ENCODE peak calls at places on chromosomes 13 and 19, in nine cellular contexts. W is CD8-positive, alpha-beta T cell; Q is left ventricle myocardium inferior; B is Peyer's patch; F is foreskin keratinocyte; S is lung; L is right cardiac atrium; R is body of pancreas; Y is A549. J is an unnamed sample.

GRCh38 chr13:113465241-113465640 is 12.0 kb upstream of the ADPRHL1 start:
- DNase-seq in R (no peak), L (no peak), Q (no peak), Y (no peak), S (no peak), B (no peak), F (no peak), W (no peak), J (no peak)

GRCh38 chr13:110617326-110618072 is 2.2 kb downstream of the NAXD start:
- DNase-seq in W (no peak), Q (no peak), Y (no peak), S (no peak), F (peak; percentile 33), L (no peak), R (peak; percentile 81), B (no peak), J (no peak)

GRCh38 chr19:17796013-17796837 is 1.3 kb downstream of the B3GNT3 start:
- DNase-seq in W (no peak), L (no peak), Q (no peak), F (no peak), Y (peak; percentile 41), R (no peak), B (no peak), S (no peak), J (no peak)

GRCh38 chr19:2417881-2418406 is 9.4 kb downstream of the TIMM13 start:
- DNase-seq in Y (no peak), W (no peak), F (no peak), B (no peak), S (no peak), Q (no peak), R (no peak), L (peak; percentile 14), J (peak; percentile 40)

GRCh38 chr19:53907193-53907581 is 1.9 kb upstream of the CACNG7 start:
- DNase-seq in W (no peak), B (no peak), F (no peak), Y (no peak), Q (no peak), L (peak; percentile 30), R (no peak), S (no peak), J (no peak)

GRCh38 chr19:21147540-21147939 is 5.7 kb downstream of the ZNF431 start:
- DNase-seq in S (no peak), Q (no peak), B (no peak), L (no peak), Y (no peak), F (no peak), W (no peak), R (no peak), J (no peak)

GRCh38 chr13:104553156-104553555 is 1486.9 kb upstream of the SLC10A2 start:
- DNase-seq in W (no peak), L (no peak), S (no peak), Y (no peak), Q (no peak), R (no peak), F (peak; percentile 7), B (no peak), J (no peak)

GRCh38 chr19:4970558-4971423 is 1.9 kb downstream of the KDM4B start:
- DNase-seq in Q (peak; percentile 53), B (no peak), S (no peak), W (no peak), R (peak; percentile 65), F (peak; percentile 33), Y (no peak), L (peak; percentile 75), J (no peak)

GRCh38 chr13:44648392-44649117 is 72.4 kb upstream of the TSC22D1 start:
- DNase-seq in L (no peak), S (no peak), Y (no peak), W (no peak), B (no peak), F (no peak), Q (no peak), R (peak; percentile 13), J (no peak)

GRCh38 chr13:37485766-37486165 is 112.8 kb downstream of the POSTN start:
- DNase-seq in Y (no peak), S (no peak), L (no peak), Q (no peak), R (no peak), F (peak; percentile 28), B (no peak), W (no peak), J (no peak)

GRCh38 chr13:51397262-51397933 is 55.4 kb downstream of the INTS6 start:
- DNase-seq in W (no peak), Y (peak; percentile 31), Q (no peak), B (no peak), S (no peak), L (no peak), F (peak; percentile 4), R (peak; percentile 14), J (no peak)

GRCh38 chr13:82176761-82177160 is 1705.5 kb downstream of the SLITRK1 start:
- DNase-seq in Y (no peak), W (no peak), L (no peak), Q (no peak), S (no peak), R (no peak), F (no peak), B (no peak), J (no peak)

GRCh38 chr19:55461974-55462628 is 659 bp upstream of the ISOC2 start:
- DNase-seq in F (no peak), Q (no peak), L (peak; percentile 75), W (no peak), B (no peak), Y (peak; percentile 61), R (no peak), S (no peak), J (no peak)

GRCh38 chr19:38559428-38560401 is 58.0 kb downstream of the MAP4K1 start:
- DNase-seq in Q (no peak), F (peak; percentile 100), S (no peak), B (peak; percentile 63), L (no peak), W (peak; percentile 47), R (no peak), Y (no peak), J (no peak)

GRCh38 chr19:18756896-18757295 is 34.2 kb downstream of the COMP start:
- DNase-seq in W (no peak), Y (no peak), R (no peak), B (no peak), S (no peak), Q (no peak), F (peak; percentile 81), L (no peak), J (no peak)

GRCh38 chr13:29593605-29594297 is 1.7 kb downstream of the SLC7A1 start:
- DNase-seq in S (no peak), B (no peak), L (no peak), Q (no peak), W (no peak), R (no peak), F (no peak), Y (no peak), J (no peak)

GRCh38 chr19:58551577-58552471 is 3.1 kb downstream of the CHMP2A start:
- DNase-seq in Y (no peak), B (no peak), F (no peak), W (no peak), R (no peak), S (no peak), L (no peak), Q (peak; percentile 9), J (peak; percentile 82)

GRCh38 chr19:58553799-58554493 is 959 bp downstream of the CHMP2A start:
- DNase-seq in W (no peak), B (no peak), Q (peak; percentile 16), F (no peak), R (no peak), L (no peak), S (no peak), Y (no peak), J (peak; percentile 88)

GRCh38 chr19:58551123-58551497 is 3.8 kb downstream of the CHMP2A start:
- DNase-seq in R (no peak), Y (no peak), W (no peak), S (no peak), Q (no peak), L (no peak), B (no peak), F (no peak), J (no peak)

GRCh38 chr19:58554494-58555368 is at the start of gene CHMP2A:
- DNase-seq in L (peak; percentile 100), F (peak; percentile 86), R (peak; percentile 98), S (peak; percentile 98), B (peak; percentile 98), Q (peak; percentile 99), Y (peak; percentile 99), W (peak; percentile 97), J (peak; percentile 98)

DNA sequence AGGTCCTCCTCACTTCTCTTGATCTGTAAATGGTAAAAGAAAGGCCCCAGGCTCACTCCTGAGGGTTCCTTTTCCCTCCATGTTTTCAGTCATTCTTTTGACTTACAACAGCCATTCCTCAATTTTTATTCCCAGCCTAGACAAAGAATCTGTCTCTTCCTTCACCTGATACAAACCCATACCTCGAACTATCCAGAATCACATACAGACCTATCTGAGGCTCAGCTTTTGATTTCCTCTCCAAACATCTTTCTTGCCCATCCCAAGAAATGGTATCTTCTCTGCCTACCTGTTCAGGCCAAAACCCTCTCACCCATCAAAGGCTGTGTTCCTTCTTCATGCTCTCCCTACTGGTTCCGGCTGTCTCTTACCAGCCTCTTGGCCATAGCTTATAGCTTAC is 2.2 kb downstream of the CHMP2A start:
- DNase-seq in F (no peak), S (no peak), W (no peak), R (no peak), Q (no peak), L (no peak), B (no peak), Y (no peak), J (no peak)
- H3K4me1 ChIP-seq in F (no peaks in the 10 kb centered on the region), S (peaks cover 9% of the 10 kb centered on the region), W (peaks cover 29% of the 10 kb centered on the region), R (peaks cover 40% of the 10 kb centered on the region), Q (peaks cover 51% of the 10 kb centered on the region), L (peaks cover 13% of the 10 kb centered on the region), B (peaks cover 24% of the 10 kb centered on the region), Y (peaks cover 30% of the 10 kb centered on the region), J (peaks cover 42% of the 10 kb centered on the region)

DNA sequence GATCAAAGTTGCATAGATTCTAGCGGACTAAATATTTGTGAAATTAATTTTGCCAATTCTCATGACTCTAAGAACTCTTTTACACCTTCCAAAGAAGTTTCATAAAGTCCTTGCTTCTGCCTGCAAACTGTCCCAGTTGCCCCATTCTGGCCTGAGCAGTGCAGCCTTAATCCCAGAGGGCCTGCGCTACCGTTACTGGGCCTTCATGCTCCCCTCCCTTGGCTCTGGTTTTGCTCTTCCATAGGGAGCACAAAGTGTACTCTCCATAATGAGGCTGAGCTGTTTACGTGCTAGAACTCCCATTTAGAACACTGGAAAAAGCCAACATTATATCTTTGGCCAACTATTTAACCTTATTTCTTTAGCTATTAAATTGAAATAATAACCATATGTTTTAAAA is 2.1 kb downstream of the MTIF3 start:
- DNase-seq in W (no peak), Y (no peak), F (no peak), R (no peak), Q (no peak), B (no peak), S (no peak), L (no peak), J (no peak)
- H3K4me1 ChIP-seq in W (peaks cover 51% of the 10 kb centered on the region), Y (peaks cover 11% of the 10 kb centered on the region), F (peaks cover 4% of the 10 kb centered on the region), R (peaks cover 30% of the 10 kb centered on the region), Q (peaks cover 80% of the 10 kb centered on the region), B (peaks cover 19% of the 10 kb centered on the region), S (peaks cover 14% of the 10 kb centered on the region), L (peaks cover 7% of the 10 kb centered on the region), J (peaks cover 39% of the 10 kb centered on the region)

GRCh38 chr19:867301-867793 is 7.9 kb downstream of the CFD start:
- DNase-seq in L (peak; percentile 84), R (no peak), S (no peak), Q (no peak), F (no peak), B (no peak), W (no peak), Y (no peak), J (no peak)
- H3K4me1 ChIP-seq in L (no peaks in the 10 kb centered on the region), R (peaks cover 20% of the 10 kb centered on the region), S (no peaks in the 10 kb centered on the region), Q (peaks cover 56% of the 10 kb centered on the region), F (peaks cover 5% of the 10 kb centered on the region), B (peaks cover 6% of the 10 kb centered on the region), W (peaks cover 20% of the 10 kb centered on the region), Y (peaks cover 39% of the 10 kb centered on the region), J (peaks cover 54% of the 10 kb centered on the region)

GRCh38 chr19:57599761-57600383 is at the start of gene ZNF530:
- DNase-seq in W (peak; percentile 81), L (peak; percentile 97), F (peak; percentile 82), S (peak; percentile 95), R (peak; percentile 95), Y (peak; percentile 96), Q (peak; percentile 96), B (peak; percentile 93), J (no peak)
- H3K4me1 ChIP-seq in W (peaks cover 13% of the 10 kb centered on the region), L (peaks cover 2% of the 10 kb centered on the region), F (no peaks in the 10 kb centered on the region), S (peaks cover 7% of the 10 kb centered on the region), R (peaks cover 12% of the 10 kb centered on the region), Y (no peaks in the 10 kb centered on the region), Q (peaks cover 23% of the 10 kb centered on the region), B (no peaks in the 10 kb centered on the region), J (peaks cover 9% of the 10 kb centered on the region)

J was measured in vagina.